ENCODE peak calls at places on chromosomes 6 and 20, in eight cellular contexts. O is adrenal gland, L is GM06990, I is ovary, E is sigmoid colon, B is brain microvascular endothelial cell, F is spleen, H is mammary epithelial cell. V is an unnamed sample.

GRCh38 chr6:128605961-128606360 is 85.6 kb upstream of the PTPRK start:
- DNase-seq in E (no peak), H (peak; percentile 92), L (no peak), O (no peak), B (no peak), F (no peak), I (no peak), V (no peak)

GRCh38 chr6:14966111-14966901 is 279.6 kb upstream of the JARID2 start:
- DNase-seq in H (no peak), E (no peak), L (no peak), O (no peak), B (no peak), F (no peak), I (no peak), V (no peak)

GRCh38 chr6:160248538-160248937 is 10.1 kb downstream of the SLC22A2 start:
- DNase-seq in B (peak; percentile 63), H (peak; percentile 75), F (no peak), I (no peak), E (no peak), L (no peak), O (peak; percentile 32), V (peak; percentile 55)

GRCh38 chr20:60137657-60138245 is 179.5 kb downstream of the CDH26 start:
- DNase-seq in H (peak; percentile 28), I (no peak), F (no peak), L (peak; percentile 13), B (peak; percentile 53), E (no peak), O (no peak), V (no peak)

GRCh38 chr6:22366214-22366613 is 69.4 kb upstream of the PRL start:
- DNase-seq in H (peak; percentile 44), I (no peak), E (no peak), O (no peak), L (no peak), B (no peak), F (no peak), V (no peak)

GRCh38 chr20:16262594-16262993 is 310.7 kb downstream of the KIF16B start:
- DNase-seq in F (no peak), L (no peak), H (no peak), O (no peak), B (no peak), E (no peak), I (peak; percentile 61), V (no peak)

GRCh38 chr20:54257090-54257816 is 49.4 kb downstream of the PFDN4 start:
- DNase-seq in O (peak; percentile 46), L (no peak), B (peak; percentile 80), I (no peak), E (no peak), F (no peak), H (peak; percentile 92), V (peak; percentile 92)

GRCh38 chr6:147384737-147385710 is 123.5 kb upstream of the SAMD5 start:
- DNase-seq in L (peak; percentile 4), H (no peak), I (no peak), E (no peak), O (no peak), F (no peak), B (no peak), V (no peak)

GRCh38 chr6:61977951-61978350 is 308.1 kb downstream of the KHDRBS2 start:
- DNase-seq in I (no peak), L (no peak), B (no peak), O (no peak), E (no peak), H (no peak), F (no peak), V (no peak)

GRCh38 chr6:109445382-109445781 is 4.9 kb downstream of the SMPD2 start:
- DNase-seq in I (no peak), F (no peak), H (no peak), L (no peak), E (no peak), O (no peak), B (no peak), V (no peak)

GRCh38 chr6:169867751-169868191 is 116.3 kb downstream of the ERMARD start:
- DNase-seq in B (no peak), L (no peak), E (no peak), H (no peak), O (no peak), F (peak; percentile 51), I (no peak), V (no peak)

GRCh38 chr6:68634503-68635411 is at the start of gene ADGRB3:
- DNase-seq in H (peak; percentile 29), E (peak; percentile 89), F (peak; percentile 82), I (peak; percentile 87), B (peak; percentile 64), O (peak; percentile 62), L (peak; percentile 70), V (no peak)

GRCh38 chr6:159833556-159833955 is 33.5 kb downstream of the PNLDC1 start:
- DNase-seq in E (no peak), O (no peak), F (no peak), L (no peak), I (no peak), H (no peak), B (peak; percentile 39), V (no peak)

GRCh38 chr6:134446228-134446848 is 128.4 kb upstream of the SGK1 start:
- DNase-seq in O (no peak), I (no peak), F (no peak), E (no peak), L (no peak), H (no peak), B (no peak), V (no peak)

GRCh38 chr6:27303613-27304272 is 8.3 kb downstream of the POM121L2 start:
- DNase-seq in O (no peak), I (no peak), L (no peak), F (no peak), H (peak; percentile 41), B (no peak), E (no peak), V (no peak)

DNA sequence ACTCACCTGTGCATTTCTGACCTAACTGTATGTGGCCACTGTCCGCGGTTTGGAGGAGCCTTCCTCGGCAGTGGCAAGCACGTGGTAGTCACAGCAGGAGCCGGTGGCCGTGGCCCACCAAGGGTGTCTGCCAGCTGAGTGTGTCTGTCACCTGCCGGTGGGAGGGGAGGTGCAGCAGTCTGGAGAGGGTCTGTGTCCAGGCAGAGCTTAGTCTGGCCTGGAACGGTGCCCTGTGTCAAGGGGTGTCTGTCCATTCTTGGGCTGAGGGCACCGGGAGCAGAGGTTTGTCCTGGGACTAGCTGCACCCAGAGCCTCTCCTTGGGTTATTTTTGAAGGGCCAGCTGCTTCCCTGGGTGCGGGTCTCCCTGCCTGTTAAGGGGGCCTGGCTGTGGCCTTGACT is 5.0 kb downstream of the RBM38 start:
- DNase-seq in L (no peak), F (peak; percentile 80), O (peak; percentile 34), E (peak; percentile 72), H (no peak), I (peak; percentile 47), B (no peak), V (no peak)
- H3K4me3 ChIP-seq in L (no peak overlapping the region), F (peak overlapping the region; percentile 94), O (peak overlapping the region; percentile 23), E (no peak overlapping the region), H (no peak overlapping the region), I (no peak overlapping the region), B (no peak overlapping the region), V (no peak overlapping the region)

GRCh38 chr6:41651962-41652657 is 13.8 kb downstream of the MDFI start:
- DNase-seq in O (no peak), H (no peak), I (no peak), L (no peak), E (peak; percentile 56), B (no peak), F (peak; percentile 61), V (no peak)
- TF ChIP-seq CTCF in O (no peak), H (no peak), I (no peak), L (no peak), E (no peak), B (no peak), F (no peak), V (no peak)

GRCh38 chr20:37915800-37916570 is 13.1 kb downstream of the VSTM2L start:
- DNase-seq in E (no peak), B (no peak), F (no peak), H (no peak), L (no peak), I (peak; percentile 56), O (no peak), V (no peak)

GRCh38 chr20:37919389-37920040 is 16.6 kb downstream of the VSTM2L start:
- DNase-seq in F (peak; percentile 84), B (no peak), H (no peak), L (no peak), I (no peak), E (no peak), O (no peak), V (no peak)

GRCh38 chr20:37918035-37918434 is 15.1 kb downstream of the VSTM2L start:
- DNase-seq in O (no peak), F (no peak), E (no peak), B (no peak), I (no peak), L (no peak), H (no peak), V (no peak)

GRCh38 chr20:37915434-37915787 is 12.5 kb downstream of the VSTM2L start:
- DNase-seq in H (no peak), B (no peak), I (no peak), E (no peak), F (no peak), L (no peak), O (no peak), V (no peak)

DNA sequence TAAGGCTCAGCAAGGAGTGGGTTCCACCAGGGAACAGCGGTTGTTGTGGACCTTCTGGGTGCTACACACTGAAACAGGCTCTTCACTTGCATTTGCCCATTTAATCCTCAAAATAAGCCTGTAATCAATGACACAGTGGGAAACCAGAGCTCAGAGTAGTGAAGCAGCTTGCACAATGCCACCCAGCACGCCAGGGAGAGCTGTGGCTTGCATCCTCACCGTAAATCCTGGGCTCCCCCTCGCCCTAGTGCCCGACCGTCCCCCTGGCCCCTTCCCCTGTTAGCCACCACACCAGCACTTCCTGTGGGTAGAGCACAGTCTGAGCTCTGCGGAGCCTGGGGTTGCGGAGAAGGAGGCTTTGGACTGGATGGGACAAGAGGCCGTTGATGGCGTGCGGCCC is 14.5 kb downstream of the VSTM2L start:
- DNase-seq in O (no peak), L (no peak), B (no peak), I (no peak), H (no peak), F (no peak), E (no peak), V (no peak)
- H3K27me3 ChIP-seq in O (peaks cover 4% of the 10 kb centered on the region), L (no peaks in the 10 kb centered on the region), B (peaks cover 48% of the 10 kb centered on the region), I (no peaks in the 10 kb centered on the region), H (peaks cover 5% of the 10 kb centered on the region), F (peaks cover 76% of the 10 kb centered on the region), E (peaks cover 63% of the 10 kb centered on the region), V (peaks cover 67% of the 10 kb centered on the region)

GRCh38 chr20:35871311-35871771 is 83.0 kb downstream of the SCAND1 start:
- DNase-seq in O (peak; percentile 76), L (no peak), B (peak; percentile 68), H (peak; percentile 51), E (peak; percentile 75), I (no peak), F (no peak), V (no peak)
- H3K4me3 ChIP-seq in O (peak overlapping the region; percentile 29), L (no peak overlapping the region), B (no peak overlapping the region), H (peak overlapping the region; percentile 43), E (no peak overlapping the region), I (no peak overlapping the region), F (no peak overlapping the region), V (no peak overlapping the region)

GRCh38 chr6:157946865-157947532 is 34.7 kb upstream of the SYNJ2 start:
- DNase-seq in F (no peak), H (no peak), O (no peak), E (no peak), B (no peak), I (no peak), L (no peak), V (no peak)
- TF ChIP-seq CTCF in F (peak; percentile 24), H (no peak), O (peak; percentile 24), E (peak; percentile 18), B (peak; percentile 62), I (peak; percentile 24), L (peak; percentile 79), V (no peak)